ENCODE peak calls at places on chromosomes 2 and 18, in ten cellular contexts. P is upper lobe of right lung, H is ascending aorta, R is kidney, I is lower lobe of right lung, J is cardiac muscle cell, X is upper lobe of left lung, B is heart left ventricle, T is caudate nucleus, S is mesendoderm. Y is an unnamed sample.

GRCh38 chr2:66862871-66863650 is 428.1 kb downstream of the MEIS1 start:
- DNase-seq in P (no peak), H (no peak), R (no peak), I (no peak), J (no peak), X (no peak), B (no peak), T (no peak), S (no peak), Y (no peak)

GRCh38 chr2:168583064-168583709 is 127.1 kb downstream of the CERS6 start:
- DNase-seq in P (no peak), H (no peak), R (no peak), I (no peak), J (no peak), X (no peak), B (no peak), T (no peak), S (no peak), Y (no peak)

GRCh38 chr2:231642631-231643493 is 50.2 kb downstream of the TEX44 start:
- DNase-seq in P (peak; percentile 84), H (peak; percentile 98), R (peak; percentile 96), I (peak; percentile 83), J (peak; percentile 81), X (peak; percentile 91), B (peak; percentile 90), T (no peak), S (no peak), Y (peak; percentile 98)

GRCh38 chr18:46290440-46291020 is 186.3 kb downstream of the HAUS1 start:
- DNase-seq in P (peak; percentile 47), H (peak; percentile 53), R (no peak), I (no peak), J (no peak), X (no peak), B (no peak), T (no peak), S (no peak), Y (no peak)

GRCh38 chr2:159936471-159936870 is 125.9 kb downstream of the PLA2R1 start:
- DNase-seq in P (no peak), H (no peak), R (no peak), I (no peak), J (no peak), X (no peak), B (no peak), T (no peak), S (peak; percentile 67), Y (no peak)

GRCh38 chr2:238097201-238097987 is 2.7 kb upstream of the ESPNL start:
- DNase-seq in P (peak; percentile 59), H (peak; percentile 51), R (peak; percentile 56), I (no peak), J (no peak), X (no peak), B (no peak), T (no peak), S (no peak), Y (no peak)

GRCh38 chr2:20067992-20068727 is 16.7 kb upstream of the LAPTM4A start:
- DNase-seq in P (no peak), H (peak; percentile 46), R (no peak), I (no peak), J (no peak), X (no peak), B (no peak), T (no peak), S (no peak), Y (no peak)

GRCh38 chr2:241508240-241508509 is 209 bp downstream of the STK25 start:
- DNase-seq in P (no peak), H (no peak), R (no peak), I (no peak), J (no peak), X (peak; percentile 48), B (no peak), T (no peak), S (no peak), Y (no peak)

GRCh38 chr18:25830787-25831186 is 259.6 kb downstream of the SS18 start:
- DNase-seq in P (no peak), H (peak; percentile 65), R (no peak), I (no peak), J (no peak), X (no peak), B (peak; percentile 32), T (no peak), S (peak; percentile 25), Y (no peak)

GRCh38 chr2:107936427-107937359 is 49.6 kb upstream of the SLC5A7 start:
- DNase-seq in P (no peak), H (no peak), R (no peak), I (no peak), J (peak; percentile 35), X (no peak), B (no peak), T (no peak), S (peak; percentile 32), Y (no peak)

GRCh38 chr2:241508510-241509407 is at the start of gene STK25:
- DNase-seq in P (peak; percentile 99), H (peak; percentile 98), R (peak; percentile 100), I (peak; percentile 98), J (peak; percentile 99), X (peak; percentile 98), B (peak; percentile 98), T (peak; percentile 95), S (peak; percentile 99), Y (peak; percentile 98)

GRCh38 chr2:54629914-54630609 is 93.4 kb upstream of the EML6 start:
- DNase-seq in P (peak; percentile 71), H (no peak), R (peak; percentile 91), I (no peak), J (no peak), X (peak; percentile 53), B (peak; percentile 77), T (no peak), S (peak; percentile 70), Y (no peak)

GRCh38 chr2:165646321-165646801 is 147.7 kb downstream of the GALNT3 start:
- DNase-seq in P (no peak), H (no peak), R (no peak), I (no peak), J (peak; percentile 17), X (no peak), B (no peak), T (no peak), S (no peak), Y (no peak)

GRCh38 chr2:71927757-71928715 is 219.6 kb downstream of the CYP26B1 start:
- DNase-seq in P (peak; percentile 33), H (peak; percentile 46), R (no peak), I (no peak), J (no peak), X (no peak), B (no peak), T (no peak), S (no peak), Y (peak; percentile 54)

DNA sequence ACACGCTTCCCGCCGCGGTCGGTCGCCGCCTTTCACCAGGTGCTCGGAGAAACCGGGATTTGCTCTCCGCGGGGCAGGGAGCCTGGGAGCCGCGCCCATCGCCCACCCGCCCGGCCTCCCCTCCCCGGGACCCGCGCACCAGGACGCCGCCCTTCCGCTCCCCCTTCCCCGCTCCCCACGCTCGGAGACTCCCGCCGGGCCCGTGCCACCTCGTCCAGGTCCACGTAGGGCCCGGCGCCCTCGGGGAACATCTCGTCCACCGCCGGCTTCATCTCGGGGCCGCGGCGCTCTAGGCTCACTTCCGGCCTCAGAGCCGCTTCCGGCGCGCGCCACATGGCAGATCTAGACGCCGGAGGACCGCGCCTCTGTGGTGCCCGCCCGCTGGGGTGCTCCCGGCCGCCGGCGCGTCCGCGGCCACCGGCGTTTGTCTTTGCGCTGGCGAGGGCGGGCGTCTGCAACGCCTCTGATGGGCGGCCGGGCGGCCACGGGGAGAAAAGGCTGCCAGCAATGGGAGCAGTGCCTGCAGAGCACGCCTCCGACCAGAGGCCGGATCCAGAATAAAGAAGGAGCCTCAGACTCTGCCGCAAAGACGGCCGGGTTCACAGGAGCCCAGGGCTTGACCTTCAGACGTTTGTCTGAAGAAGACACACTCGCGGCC is at the start of gene COPS9:
- DNase-seq in P (peak; percentile 94), H (peak; percentile 91), R (peak; percentile 95), I (peak; percentile 93), J (peak; percentile 93), X (peak; percentile 92), B (peak; percentile 89), T (peak; percentile 31), S (peak; percentile 91), Y (peak; percentile 83)
- H3K27ac ChIP-seq in P (peak within 1 kb of the TSS; percentile 82), H (peak within 1 kb of the TSS; percentile 41), R (no peak within 1 kb of the TSS), I (peak within 1 kb of the TSS; percentile 77), J (no peak within 1 kb of the TSS), X (peak within 1 kb of the TSS; percentile 82), B (peak within 1 kb of the TSS; percentile 78), T (peak within 1 kb of the TSS; percentile 58), S (no peak within 1 kb of the TSS), Y (peak within 1 kb of the TSS; percentile 32)

GRCh38 chr2:152499921-152500320 is 164.9 kb downstream of the FMNL2 start:
- DNase-seq in P (no peak), H (no peak), R (no peak), I (no peak), J (no peak), X (no peak), B (no peak), T (no peak), S (no peak), Y (no peak)

GRCh38 chr2:152499411-152499810 is 164.4 kb downstream of the FMNL2 start:
- DNase-seq in P (no peak), H (no peak), R (no peak), I (no peak), J (no peak), X (no peak), B (no peak), T (no peak), S (no peak), Y (no peak)

GRCh38 chr2:152500336-152500735 is 165.4 kb downstream of the FMNL2 start:
- DNase-seq in P (no peak), H (no peak), R (no peak), I (no peak), J (no peak), X (no peak), B (no peak), T (no peak), S (no peak), Y (no peak)

GRCh38 chr2:152497481-152498052 is 162.6 kb downstream of the FMNL2 start:
- DNase-seq in P (no peak), H (no peak), R (no peak), I (no peak), J (peak; percentile 25), X (peak; percentile 60), B (no peak), T (no peak), S (no peak), Y (no peak)

GRCh38 chr2:152500777-152501176 is 165.8 kb downstream of the FMNL2 start:
- DNase-seq in P (no peak), H (peak; percentile 75), R (no peak), I (no peak), J (no peak), X (no peak), B (no peak), T (no peak), S (no peak), Y (no peak)
- H3K27ac ChIP-seq in P (peak overlapping the region; percentile 53), H (peak overlapping the region; percentile 70), R (no peak overlapping the region), I (peak overlapping the region; percentile 51), J (no peak overlapping the region), X (no peak overlapping the region), B (peak overlapping the region; percentile 44), T (peak overlapping the region; percentile 69), S (no peak overlapping the region), Y (peak overlapping the region; percentile 27)

GRCh38 chr2:24183369-24184069 is 8.7 kb downstream of the FAM228A start:
- DNase-seq in P (no peak), H (no peak), R (no peak), I (peak; percentile 65), J (no peak), X (peak; percentile 65), B (no peak), T (no peak), S (no peak), Y (no peak)
- H3K27ac ChIP-seq in P (no peak overlapping the region), H (no peak overlapping the region), R (no peak overlapping the region), I (no peak overlapping the region), J (no peak overlapping the region), X (no peak overlapping the region), B (no peak overlapping the region), T (no peak overlapping the region), S (no peak overlapping the region), Y (no peak overlapping the region)

GRCh38 chr2:11831415-11831814 is 85.0 kb downstream of the LPIN1 start:
- DNase-seq in P (no peak), H (no peak), R (no peak), I (no peak), J (no peak), X (no peak), B (no peak), T (no peak), S (no peak), Y (no peak)
- H3K27ac ChIP-seq in P (no peak overlapping the region), H (no peak overlapping the region), R (no peak overlapping the region), I (no peak overlapping the region), J (no peak overlapping the region), X (no peak overlapping the region), B (peak overlapping the region; percentile 72), T (no peak overlapping the region), S (no peak overlapping the region), Y (no peak overlapping the region)

Y was measured in coronary artery.